ENCODE peak calls at places on chromosomes 3 and 15, in eight cellular contexts. J is astrocyte of the cerebellum, X is left cardiac atrium, A is HT-29, V is neural progenitor cell, B is GM23248, R is NT2/D1, K is NCI-H2081. E is an unnamed sample.

GRCh38 chr3:128488995-128489859 is 3.8 kb downstream of the GATA2 start:
- DNase-seq in J (no peak), X (peak; percentile 80), A (peak; percentile 72), V (peak; percentile 61), B (peak; percentile 87), R (no peak), K (peak; percentile 48), E (peak; percentile 30)

GRCh38 chr3:127889976-127890650 is 24.9 kb upstream of the KBTBD12 start:
- DNase-seq in J (peak; percentile 47), X (no peak), A (peak; percentile 30), V (no peak), B (peak; percentile 32), R (no peak), K (no peak), E (no peak)

GRCh38 chr3:12963869-12964712 is 109.1 kb downstream of the IQSEC1 start:
- DNase-seq in J (no peak), X (no peak), A (no peak), V (no peak), B (no peak), R (no peak), K (peak; percentile 61), E (no peak)

GRCh38 chr15:27254016-27254415 is 283.0 kb downstream of the GABRG3 start:
- DNase-seq in J (no peak), X (no peak), A (no peak), V (no peak), B (no peak), R (no peak), K (no peak), E (peak; percentile 14)

GRCh38 chr3:25362118-25362517 is 65.9 kb upstream of the RARB start:
- DNase-seq in J (no peak), X (no peak), A (no peak), V (no peak), B (no peak), R (no peak), K (no peak), E (peak; percentile 35)

GRCh38 chr3:135992072-135992471 is 26.5 kb downstream of the PPP2R3A start:
- DNase-seq in J (peak; percentile 70), X (no peak), A (no peak), V (no peak), B (peak; percentile 92), R (no peak), K (no peak), E (no peak)

GRCh38 chr3:127145266-127145665 is 47.7 kb upstream of the PRR23E start:
- DNase-seq in J (no peak), X (no peak), A (no peak), V (no peak), B (no peak), R (no peak), K (no peak), E (no peak)

GRCh38 chr15:89662893-89663673 is 7.8 kb upstream of the KIF7 start:
- DNase-seq in J (peak; percentile 46), X (peak; percentile 83), A (peak; percentile 97), V (no peak), B (peak; percentile 98), R (no peak), K (no peak), E (peak; percentile 35)

GRCh38 chr15:90603893-90604292 is 74.2 kb downstream of the CRTC3 start:
- DNase-seq in J (no peak), X (peak; percentile 43), A (peak; percentile 43), V (no peak), B (peak; percentile 59), R (no peak), K (no peak), E (no peak)

GRCh38 chr3:80592792-80593191 is 825.0 kb upstream of the ROBO1 start:
- DNase-seq in J (no peak), X (no peak), A (no peak), V (no peak), B (no peak), R (no peak), K (no peak), E (no peak)

GRCh38 chr3:76065975-76066374 is 280.6 kb upstream of the ZNF717 start:
- DNase-seq in J (no peak), X (no peak), A (no peak), V (no peak), B (peak; percentile 41), R (no peak), K (peak; percentile 75), E (no peak)

GRCh38 chr3:66195347-66195783 is 25.4 kb upstream of the SLC25A26 start:
- DNase-seq in J (peak; percentile 19), X (peak; percentile 68), A (no peak), V (peak; percentile 89), B (peak; percentile 76), R (no peak), K (peak; percentile 88), E (peak; percentile 72)

GRCh38 chr15:67838789-67839332 is 984 bp downstream of the RNU6-1 start:
- DNase-seq in J (no peak), X (peak; percentile 74), A (peak; percentile 91), V (peak; percentile 87), B (peak; percentile 69), R (no peak), K (no peak), E (peak; percentile 90)

GRCh38 chr3:46538803-46539442 is 27.2 kb downstream of the LRRC2 start:
- DNase-seq in J (no peak), X (peak; percentile 59), A (no peak), V (no peak), B (peak; percentile 94), R (no peak), K (peak; percentile 64), E (peak; percentile 49)

GRCh38 chr15:40506964-40507571 is 36.3 kb downstream of the CHST14 start:
- DNase-seq in J (peak; percentile 23), X (peak; percentile 80), A (peak; percentile 78), V (peak; percentile 91), B (peak; percentile 91), R (peak; percentile 57), K (no peak), E (peak; percentile 82)

GRCh38 chr15:63134245-63134644 is 12.6 kb downstream of the LACTB start:
- DNase-seq in J (no peak), X (no peak), A (no peak), V (no peak), B (no peak), R (no peak), K (no peak), E (no peak)

GRCh38 chr15:101404245-101404644 is 85.3 kb downstream of the PCSK6 start:
- DNase-seq in J (no peak), X (no peak), A (no peak), V (no peak), B (no peak), R (no peak), K (no peak), E (no peak)

GRCh38 chr3:134327594-134327975 is 46.7 kb downstream of the AMOTL2 start:
- DNase-seq in J (no peak), X (no peak), A (no peak), V (no peak), B (peak; percentile 95), R (no peak), K (no peak), E (no peak)